ENCODE peak calls at places on chromosomes 5 and 9, in ten cellular contexts. W is WERI-Rb-1; L is GM06990; J is adrenal gland; E is pancreas; U is cardiac muscle cell; S is CD8-positive, alpha-beta T cell; N is astrocyte of the spinal cord; I is gastrocnemius medialis; P is BE2C. T is an unnamed sample.

GRCh38 chr5:150778517-150779396 is at the start of gene SMIM3:
- DNase-seq in W (peak), L (peak), J (peak), E (peak), U (peak), S (peak), N (peak), I (no peak), P (peak), T (no peak)

GRCh38 chr9:93960221-93960970 is 5.2 kb upstream of the BARX1 start:
- DNase-seq in W (no peak), L (no peak), J (no peak), E (no peak), U (no peak), S (no peak), N (no peak), I (no peak), P (no peak), T (no peak)

GRCh38 chr5:149932445-149933350 is 11.9 kb downstream of the PDE6A start:
- DNase-seq in W (no peak), L (no peak), J (no peak), E (no peak), U (no peak), S (no peak), N (no peak), I (no peak), P (peak), T (no peak)

GRCh38 chr5:53333160-53333559 is 147.3 kb upstream of the FST start:
- DNase-seq in W (no peak), L (no peak), J (no peak), E (no peak), U (peak), S (no peak), N (peak), I (no peak), P (no peak), T (no peak)

GRCh38 chr5:76345582-76345981 is 57.5 kb upstream of the IQGAP2 start:
- DNase-seq in W (no peak), L (no peak), J (no peak), E (no peak), U (no peak), S (no peak), N (no peak), I (no peak), P (no peak), T (no peak)

GRCh38 chr5:111127453-111128195 is 35.5 kb downstream of the WDR36 start:
- DNase-seq in W (no peak), L (no peak), J (no peak), E (no peak), U (no peak), S (no peak), N (no peak), I (no peak), P (no peak), T (no peak)

GRCh38 chr5:149039501-149039900 is 23.4 kb downstream of the SH3TC2 start:
- DNase-seq in W (no peak), L (no peak), J (no peak), E (no peak), U (peak), S (no peak), N (no peak), I (no peak), P (no peak), T (no peak)

GRCh38 chr9:93091453-93092081 is 4.5 kb upstream of the CARD19 start:
- DNase-seq in W (no peak), L (peak), J (peak), E (no peak), U (peak), S (peak), N (peak), I (no peak), P (no peak), T (peak)

GRCh38 chr5:108311682-108312081 is 70.2 kb downstream of the FBXL17 start:
- DNase-seq in W (no peak), L (no peak), J (no peak), E (no peak), U (no peak), S (no peak), N (no peak), I (no peak), P (no peak), T (no peak)

GRCh38 chr9:14692918-14693861 is at the start of gene ZDHHC21:
- DNase-seq in W (peak), L (peak), J (peak), E (peak), U (peak), S (peak), N (peak), I (peak), P (peak), T (no peak)

GRCh38 chr5:143576721-143577484 is 173.4 kb upstream of the NR3C1 start:
- DNase-seq in W (no peak), L (no peak), J (no peak), E (no peak), U (peak), S (no peak), N (peak), I (no peak), P (no peak), T (no peak)

GRCh38 chr5:132387649-132388117 is 18.2 kb downstream of the SLC22A5 start:
- DNase-seq in W (no peak), L (no peak), J (peak), E (peak), U (peak), S (no peak), N (peak), I (no peak), P (no peak), T (no peak)

GRCh38 chr5:73278693-73279092 is 105.7 kb downstream of the TMEM174 start:
- DNase-seq in W (no peak), L (no peak), J (no peak), E (peak), U (no peak), S (no peak), N (no peak), I (no peak), P (no peak), T (no peak)

GRCh38 chr5:170451764-170452365 is 52.0 kb upstream of the KCNIP1 start:
- DNase-seq in W (no peak), L (no peak), J (peak), E (no peak), U (peak), S (no peak), N (peak), I (no peak), P (no peak), T (no peak)

GRCh38 chr5:67414712-67415111 is 218.1 kb upstream of the CD180 start:
- DNase-seq in W (no peak), L (no peak), J (no peak), E (no peak), U (peak), S (no peak), N (peak), I (no peak), P (no peak), T (no peak)

GRCh38 chr5:105593011-105593760 is 2030.6 kb upstream of the NUDT12 start:
- DNase-seq in W (no peak), L (no peak), J (no peak), E (no peak), U (no peak), S (no peak), N (no peak), I (no peak), P (peak), T (no peak)

GRCh38 chr5:93601053-93601429 is 18.0 kb downstream of the NR2F1 start:
- DNase-seq in W (no peak), L (no peak), J (no peak), E (no peak), U (no peak), S (no peak), N (no peak), I (no peak), P (no peak), T (no peak)

GRCh38 chr9:129867138-129868032 is 32.1 kb downstream of the USP20 start:
- DNase-seq in W (no peak), L (no peak), J (no peak), E (no peak), U (no peak), S (no peak), N (no peak), I (no peak), P (no peak), T (no peak)

GRCh38 chr5:159504857-159505304 is 174.6 kb upstream of the IL12B start:
- DNase-seq in W (no peak), L (no peak), J (peak), E (no peak), U (peak), S (no peak), N (peak), I (no peak), P (peak), T (no peak)

GRCh38 chr9:34556231-34556525 is 33.3 kb downstream of the CNTFR start:
- DNase-seq in W (no peak), L (no peak), J (no peak), E (no peak), U (no peak), S (no peak), N (no peak), I (no peak), P (no peak), T (no peak)

GRCh38 chr9:976805-977360 is 428 bp downstream of the DMRT3 start:
- DNase-seq in W (peak), L (peak), J (no peak), E (no peak), U (no peak), S (no peak), N (no peak), I (no peak), P (no peak), T (no peak)

GRCh38 chr9:90035471-90035870 is 430.7 kb downstream of the GADD45G start:
- DNase-seq in W (no peak), L (no peak), J (no peak), E (no peak), U (no peak), S (no peak), N (no peak), I (no peak), P (no peak), T (no peak)

GRCh38 chr9:38359689-38360385 is 32.7 kb upstream of the ALDH1B1 start:
- DNase-seq in W (no peak), L (no peak), J (no peak), E (no peak), U (peak), S (no peak), N (peak), I (no peak), P (no peak), T (no peak)

GRCh38 chr9:87540444-87541105 is 42.9 kb downstream of the DAPK1 start:
- DNase-seq in W (no peak), L (no peak), J (no peak), E (no peak), U (no peak), S (no peak), N (no peak), I (no peak), P (no peak), T (no peak)

GRCh38 chr5:140182075-140182709 is 7.2 kb downstream of the CYSTM1 start:
- DNase-seq in W (no peak), L (no peak), J (no peak), E (no peak), U (peak), S (no peak), N (peak), I (peak), P (no peak), T (no peak)

GRCh38 chr9:720239-720881 is 121.1 kb upstream of the DMRT1 start:
- DNase-seq in W (no peak), L (no peak), J (no peak), E (no peak), U (no peak), S (no peak), N (no peak), I (peak), P (no peak), T (no peak)

GRCh38 chr5:81165493-81166119 is 67.5 kb upstream of the CKMT2 start:
- DNase-seq in W (peak), L (no peak), J (peak), E (peak), U (peak), S (peak), N (peak), I (no peak), P (peak), T (peak)

GRCh38 chr9:76808636-76809035 is 44.4 kb downstream of the PCA3 start:
- DNase-seq in W (no peak), L (no peak), J (no peak), E (no peak), U (no peak), S (no peak), N (no peak), I (no peak), P (no peak), T (no peak)

DNA sequence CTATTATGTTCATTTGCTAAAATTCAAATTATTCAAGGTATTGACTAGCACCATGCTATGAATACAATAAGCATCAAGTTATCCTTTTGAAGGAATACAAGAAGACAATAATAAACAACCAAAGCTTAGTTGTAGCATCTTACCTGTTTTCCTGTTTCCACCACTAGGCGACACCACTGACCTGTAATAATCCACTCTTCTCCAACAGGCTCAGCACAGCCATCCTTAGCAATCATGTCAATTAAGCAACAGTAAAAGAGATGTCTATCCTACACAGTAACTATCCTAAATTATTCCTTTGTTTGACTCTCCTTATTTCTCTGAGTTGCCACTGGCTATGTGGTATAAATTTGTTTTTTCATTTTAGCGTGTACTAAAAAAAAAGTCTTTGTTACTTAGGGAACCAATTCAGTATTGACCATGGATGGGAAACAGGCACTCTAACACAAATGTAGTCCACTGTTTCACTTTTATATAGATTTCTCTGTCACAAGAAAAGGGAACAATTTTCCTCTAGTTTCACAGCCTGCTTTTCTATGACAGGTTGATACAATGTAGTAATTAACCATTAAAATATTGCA is 46.2 kb downstream of the PCA3 start:
- DNase-seq in W (peak), L (peak), J (peak), E (no peak), U (peak), S (no peak), N (peak), I (peak), P (peak), T (peak)
- TF ChIP-seq CTCF in W (peak), L (peak), J (peak), E (peak), U (peak), S (peak), N (peak), I (peak), P (peak), T (peak)

GRCh38 chr5:154196955-154197652 is 6.6 kb downstream of the GALNT10 start:
- DNase-seq in W (no peak), L (no peak), J (no peak), E (no peak), U (peak), S (no peak), N (peak), I (no peak), P (peak), T (no peak)
- H3K4me3 ChIP-seq in W (no peak), L (no peak), J (no peak), E (no peak), U (no peak), S (no peak), N (no peak), I (no peak), P (peak), T (no peak)

GRCh38 chr9:110880123-110880522 is 158.1 kb downstream of the LPAR1 start:
- DNase-seq in W (no peak), L (no peak), J (no peak), E (no peak), U (peak), S (no peak), N (peak), I (no peak), P (no peak), T (no peak)

GRCh38 chr9:110877376-110877775 is 160.9 kb downstream of the LPAR1 start:
- DNase-seq in W (no peak), L (no peak), J (no peak), E (no peak), U (no peak), S (no peak), N (no peak), I (no peak), P (no peak), T (no peak)

GRCh38 chr9:110871736-110872135 is 166.5 kb downstream of the LPAR1 start:
- DNase-seq in W (no peak), L (no peak), J (no peak), E (no peak), U (no peak), S (no peak), N (no peak), I (no peak), P (no peak), T (no peak)

GRCh38 chr9:110869931-110870330 is 168.3 kb downstream of the LPAR1 start:
- DNase-seq in W (no peak), L (peak), J (no peak), E (no peak), U (no peak), S (no peak), N (no peak), I (no peak), P (no peak), T (no peak)

GRCh38 chr9:110875275-110875674 is 163.0 kb downstream of the LPAR1 start:
- DNase-seq in W (peak), L (peak), J (peak), E (peak), U (no peak), S (no peak), N (no peak), I (peak), P (no peak), T (peak)
- TF ChIP-seq CTCF in W (peak), L (peak), J (no peak), E (no peak), U (no peak), S (no peak), N (no peak), I (no peak), P (no peak), T (peak)

GRCh38 chr9:35800530-35800929 is 9.1 kb downstream of the NPR2 start:
- DNase-seq in W (no peak), L (no peak), J (no peak), E (no peak), U (no peak), S (no peak), N (no peak), I (no peak), P (no peak), T (no peak)
- H3K4me3 ChIP-seq in W (no peak), L (no peak), J (no peak), E (no peak), U (no peak), S (no peak), N (no peak), I (no peak), P (no peak), T (no peak)

GRCh38 chr9:124038239-124038638 is 26.7 kb downstream of the LHX2 start:
- DNase-seq in W (no peak), L (no peak), J (no peak), E (no peak), U (peak), S (no peak), N (no peak), I (no peak), P (no peak), T (no peak)

GRCh38 chr9:124040935-124041816 is 29.6 kb downstream of the LHX2 start:
- DNase-seq in W (peak), L (peak), J (peak), E (no peak), U (no peak), S (peak), N (no peak), I (no peak), P (peak), T (no peak)

GRCh38 chr9:124040186-124040920 is 28.8 kb downstream of the LHX2 start:
- DNase-seq in W (peak), L (no peak), J (no peak), E (no peak), U (peak), S (no peak), N (peak), I (no peak), P (no peak), T (no peak)

GRCh38 chr9:124037790-124038189 is 26.2 kb downstream of the LHX2 start:
- DNase-seq in W (no peak), L (no peak), J (no peak), E (no peak), U (no peak), S (no peak), N (no peak), I (no peak), P (no peak), T (no peak)

DNA sequence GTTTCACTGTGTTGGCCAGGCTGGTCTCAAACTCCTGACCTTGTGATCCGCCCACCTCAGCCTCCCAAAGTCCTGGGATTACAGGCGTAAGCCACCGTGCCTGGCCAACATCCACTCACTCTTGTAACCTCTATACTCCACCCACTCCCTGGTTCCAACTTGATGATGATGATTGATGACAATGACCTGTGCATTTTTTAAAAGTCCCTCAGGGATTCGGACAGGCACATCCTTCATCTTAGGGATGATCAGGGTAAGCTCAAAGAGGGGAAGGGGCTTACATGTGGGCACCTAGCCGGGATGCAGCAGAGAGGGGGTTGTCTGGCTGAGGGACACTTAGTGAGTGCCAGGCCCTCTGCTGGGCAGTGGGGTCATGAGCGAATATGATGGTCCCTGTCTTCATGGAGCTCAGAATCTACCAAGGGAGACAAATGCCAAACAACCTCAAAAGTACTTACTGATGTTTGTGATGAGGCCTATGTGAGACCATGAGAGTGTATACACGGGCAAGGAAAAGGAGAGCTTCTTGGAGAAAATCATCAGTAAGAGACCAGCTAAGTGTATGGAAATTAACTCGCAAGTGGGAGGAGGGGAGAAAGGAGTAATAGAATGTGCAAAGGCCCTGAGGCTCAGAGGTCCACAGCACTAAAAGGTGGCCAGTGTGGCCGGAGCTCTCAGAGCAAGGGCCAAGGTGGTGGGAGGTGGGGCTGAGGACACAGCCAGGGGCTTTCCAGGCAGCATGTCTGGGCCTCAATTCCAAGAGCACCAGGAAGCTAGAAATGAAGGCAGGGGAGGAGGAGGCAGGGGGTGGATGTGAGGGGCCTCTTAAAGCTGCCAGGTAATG is 27.4 kb downstream of the LHX2 start:
- DNase-seq in W (no peak), L (no peak), J (no peak), E (no peak), U (no peak), S (no peak), N (no peak), I (no peak), P (no peak), T (no peak)
- TF ChIP-seq CTCF in W (peak), L (no peak), J (no peak), E (no peak), U (no peak), S (no peak), N (no peak), I (no peak), P (peak), T (no peak)

DNA sequence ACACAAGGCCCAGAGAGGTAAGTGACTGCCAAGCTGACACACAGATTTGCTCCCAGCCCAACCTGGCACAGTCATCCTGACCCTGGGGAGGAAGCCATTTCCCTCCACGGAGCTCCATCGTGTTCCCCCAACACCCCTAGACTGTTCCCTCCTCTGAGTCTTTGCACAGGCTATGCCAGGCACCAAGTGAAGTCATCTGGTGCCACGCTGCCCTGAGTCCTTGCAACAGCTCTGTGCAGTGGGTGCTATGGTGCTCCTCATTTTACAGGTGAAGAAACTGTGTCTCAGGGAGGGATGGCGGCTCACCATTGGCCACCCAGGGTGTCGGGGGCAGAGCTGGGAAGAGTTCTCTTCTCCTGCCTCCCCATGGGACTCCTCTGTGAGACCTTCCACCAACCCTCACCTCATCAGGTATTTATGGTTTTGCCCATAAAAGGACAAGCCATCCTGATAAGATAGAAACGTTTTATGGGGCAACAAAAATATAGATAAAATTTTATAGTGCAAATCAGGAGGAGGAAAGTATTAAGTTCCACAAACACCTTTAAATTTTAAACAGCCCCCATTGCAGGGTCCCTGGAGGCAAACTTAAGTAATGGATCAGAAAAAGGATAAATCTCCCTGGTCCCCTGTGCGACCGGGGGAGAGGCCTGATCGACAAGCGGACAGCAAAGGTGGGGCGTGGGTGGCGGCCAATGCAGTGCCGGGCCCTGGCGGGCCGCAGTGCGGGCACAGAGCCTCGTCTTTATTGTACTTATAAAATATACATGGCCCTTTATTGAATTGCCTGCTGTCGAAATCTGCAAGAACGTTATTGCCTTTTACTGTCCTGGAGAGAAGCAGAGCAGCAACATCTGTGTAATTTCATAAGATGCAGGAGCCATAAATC is 50.2 kb upstream of the ZBTB43 start:
- DNase-seq in W (no peak), L (no peak), J (no peak), E (no peak), U (no peak), S (no peak), N (no peak), I (no peak), P (no peak), T (no peak)
- H3K4me3 ChIP-seq in W (no peak), L (no peak), J (no peak), E (no peak), U (no peak), S (no peak), N (no peak), I (no peak), P (no peak), T (no peak)

T was measured in GM12864.